ENCODE peak calls at places on chromosomes 16 and 17, in four cellular contexts. C is HepG2, H is K562, A is WTC11. I is an unnamed sample.

GRCh38 chr17:42803074-42803883 is 4.6 kb downstream of the CNTD1 start:
- DNase-seq in C (peak; percentile 88), H (no peak), A (no peak), I (no peak)

GRCh38 chr17:82815790-82816305 is 24.0 kb downstream of the ZNF750 start:
- DNase-seq in H (no peak), A (no peak), C (no peak), I (no peak)

GRCh38 chr17:32815460-32815859 is 61.5 kb downstream of the MYO1D start:
- DNase-seq in H (no peak), A (no peak), C (no peak), I (no peak)

GRCh38 chr16:50802000-50802399 is 60.1 kb downstream of the CYLD start:
- DNase-seq in C (no peak), H (no peak), A (no peak), I (no peak)

GRCh38 chr17:38358586-38359513 is 7.2 kb downstream of the SOCS7 start:
- DNase-seq in A (no peak), C (peak; percentile 34), H (no peak), I (no peak)

GRCh38 chr17:68777243-68777855 is 176.2 kb upstream of the FAM20A start:
- DNase-seq in H (peak; percentile 27), C (peak; percentile 88), A (peak; percentile 41), I (peak; percentile 58)

GRCh38 chr16:49127103-49127502 is 154.5 kb downstream of the CBLN1 start:
- DNase-seq in A (peak; percentile 48), C (no peak), H (peak; percentile 31), I (no peak)

GRCh38 chr16:77113835-77114234 is 77.2 kb upstream of the MON1B start:
- DNase-seq in H (no peak), A (no peak), C (no peak), I (no peak)

DNA sequence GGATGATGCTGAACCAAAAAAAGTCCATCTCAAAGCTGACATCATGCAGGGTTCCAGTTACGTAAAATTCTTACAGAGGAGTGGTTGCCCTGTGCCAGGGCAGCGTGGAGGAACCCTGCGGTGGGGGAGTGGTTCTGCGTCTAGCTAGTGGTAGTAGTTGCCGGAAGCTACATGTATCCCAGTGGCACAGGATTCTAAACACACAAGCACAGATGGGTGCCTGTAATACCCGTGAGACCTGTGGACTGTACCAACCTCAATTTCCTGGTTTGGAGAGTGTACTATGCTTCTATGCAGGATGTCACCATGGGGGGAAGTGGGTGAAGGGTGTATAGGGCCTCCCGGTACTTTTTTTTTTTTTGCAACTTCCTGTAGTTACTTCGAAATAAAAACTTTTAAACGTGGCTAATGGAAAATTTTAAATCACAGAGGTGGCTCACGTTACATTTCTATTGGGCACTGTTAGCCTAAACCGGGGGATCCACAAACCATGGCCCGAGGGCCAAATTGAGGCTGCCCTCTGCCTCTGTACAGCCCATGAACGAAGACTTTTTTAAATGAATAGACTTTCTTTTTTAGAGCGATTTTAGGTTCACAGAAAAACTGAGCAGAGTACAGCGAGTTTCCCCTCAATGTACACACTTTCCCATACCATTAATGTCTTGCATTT is 38.5 kb downstream of the TBC1D16 start:
- DNase-seq in H (no peak), A (no peak), C (no peak), I (no peak)
- TF ChIP-seq ELF4 in H (no peak), A (no peak), C (no peak), I (no peak)

GRCh38 chr17:79393358-79394038 is 217.4 kb downstream of the RBFOX3 start:
- DNase-seq in H (peak; percentile 83), C (peak; percentile 50), A (peak; percentile 93), I (peak; percentile 89)
- TF ChIP-seq ELF4 in H (no peak), C (no peak), A (no peak), I (no peak)

GRCh38 chr16:11852092-11852809 is 909 bp upstream of the RSL1D1 start:
- DNase-seq in H (peak; percentile 30), C (peak; percentile 63), A (no peak), I (no peak)
- TF ChIP-seq ELF4 in H (no peak), C (no peak), A (no peak), I (no peak)

GRCh38 chr16:69867796-69868565 is 83.2 kb upstream of the CLEC18A start:
- DNase-seq in H (no peak), C (no peak), A (no peak), I (no peak)
- TF ChIP-seq ELF4 in H (no peak), C (no peak), A (no peak), I (no peak)

DNA sequence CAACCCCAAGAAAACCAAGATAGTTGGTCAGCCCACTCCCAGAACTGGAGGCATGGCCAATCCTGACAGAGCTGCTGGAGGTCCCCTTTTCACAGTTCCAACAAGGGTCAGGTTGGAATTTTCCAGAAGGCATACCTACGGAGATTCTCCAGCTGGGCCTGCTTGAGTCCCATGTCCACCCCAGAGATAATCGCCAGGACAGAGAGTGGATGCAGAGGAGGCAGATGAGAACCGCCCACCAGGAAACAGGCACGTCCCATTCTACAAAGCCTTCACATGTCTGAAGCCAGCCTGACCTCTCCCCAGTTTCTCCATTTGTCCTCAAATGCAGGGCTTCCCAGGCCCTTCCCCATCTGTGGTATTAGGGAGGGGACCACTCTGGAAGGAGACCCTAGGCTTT is 47.4 kb upstream of the SMURF2 start:
- DNase-seq in A (no peak), H (no peak), C (no peak), I (no peak)
- TF ChIP-seq ELF4 in A (no peak), H (no peak), C (no peak), I (no peak)

I was measured in HEK293T.